ENCODE peak calls at places on chromosomes 16 and 17, in four cellular contexts. P is AG04450, C is DND-41, Q is transverse colon. X is an unnamed sample.

GRCh38 chr17:588519-588918 is 126.1 kb downstream of the VPS53 start:
- DNase-seq in P (no peak), C (no peak), Q (no peak), X (no peak)

GRCh38 chr17:70080541-70081347 is 5.7 kb downstream of the KCNJ16 start:
- DNase-seq in P (no peak), C (no peak), Q (no peak), X (no peak)

GRCh38 chr17:35749560-35750412 is 3.3 kb downstream of the GAS2L2 start:
- DNase-seq in P (no peak), C (peak; percentile 44), Q (no peak), X (peak; percentile 40)

GRCh38 chr16:86093801-86094750 is 195.1 kb downstream of the IRF8 start:
- DNase-seq in P (no peak), C (no peak), Q (peak; percentile 4), X (no peak)

GRCh38 chr17:47690121-47690520 is 3.8 kb upstream of the TBKBP1 start:
- DNase-seq in P (no peak), C (no peak), Q (no peak), X (no peak)

GRCh38 chr16:85522842-85523601 is 90.1 kb upstream of the GSE1 start:
- DNase-seq in P (no peak), C (no peak), Q (peak; percentile 46), X (no peak)

GRCh38 chr17:48486557-48486956 is 44.3 kb downstream of the HOXB1 start:
- DNase-seq in P (peak; percentile 98), C (no peak), Q (no peak), X (no peak)

GRCh38 chr16:46920402-46921068 is 36.4 kb downstream of the GPT2 start:
- DNase-seq in P (no peak), C (no peak), Q (peak; percentile 64), X (no peak)

GRCh38 chr16:52439171-52439701 is 107.7 kb downstream of the TOX3 start:
- DNase-seq in P (no peak), C (no peak), Q (no peak), X (no peak)

GRCh38 chr17:82787081-82787848 is 35.4 kb downstream of the TBCD start:
- DNase-seq in P (no peak), C (no peak), Q (peak; percentile 34), X (no peak)

GRCh38 chr16:56671706-56672105 is 2.1 kb downstream of the MT1H start:
- DNase-seq in P (no peak), C (no peak), Q (no peak), X (no peak)

GRCh38 chr17:11935734-11936406 is 61.4 kb downstream of the ZNF18 start:
- DNase-seq in P (no peak), C (peak; percentile 57), Q (peak; percentile 67), X (peak; percentile 75)

GRCh38 chr17:40832840-40833239 is 10.4 kb upstream of the KRT10 start:
- DNase-seq in P (no peak), C (no peak), Q (no peak), X (no peak)

GRCh38 chr17:78715000-78715771 is 66.9 kb downstream of the CYTH1 start:
- DNase-seq in P (no peak), C (no peak), Q (no peak), X (no peak)

GRCh38 chr17:16463341-16464000 is 28.5 kb downstream of the LRRC75A start:
- DNase-seq in P (peak; percentile 50), C (no peak), Q (peak; percentile 90), X (no peak)

GRCh38 chr17:52681486-52681885 is 523.0 kb upstream of the CA10 start:
- DNase-seq in P (no peak), C (no peak), Q (no peak), X (no peak)

GRCh38 chr16:87725596-87726235 is 40.1 kb downstream of the KLHDC4 start:
- DNase-seq in P (no peak), C (no peak), Q (no peak), X (no peak)

GRCh38 chr16:85205747-85206471 is 93.6 kb upstream of the CIBAR2 start:
- DNase-seq in P (no peak), C (no peak), Q (no peak), X (no peak)

GRCh38 chr17:9790889-9791876 is at the start of gene DHRS7C:
- DNase-seq in P (no peak), C (no peak), Q (no peak), X (no peak)

GRCh38 chr17:14107889-14108288 is 38.6 kb downstream of the COX10 start:
- DNase-seq in P (no peak), C (no peak), Q (no peak), X (no peak)

GRCh38 chr17:77887110-77887463 is 71.4 kb upstream of the TNRC6C start:
- DNase-seq in P (no peak), C (no peak), Q (no peak), X (no peak)

GRCh38 chr17:73203788-73204479 is 11.1 kb downstream of the COG1 start:
- DNase-seq in P (no peak), C (no peak), Q (no peak), X (no peak)

GRCh38 chr16:69890891-69891282 is 60.2 kb upstream of the CLEC18A start:
- DNase-seq in P (no peak), C (no peak), Q (peak; percentile 7), X (no peak)
- TF ChIP-seq CTCF in P (no peak), C (no peak), Q (no peak), X (no peak)

DNA sequence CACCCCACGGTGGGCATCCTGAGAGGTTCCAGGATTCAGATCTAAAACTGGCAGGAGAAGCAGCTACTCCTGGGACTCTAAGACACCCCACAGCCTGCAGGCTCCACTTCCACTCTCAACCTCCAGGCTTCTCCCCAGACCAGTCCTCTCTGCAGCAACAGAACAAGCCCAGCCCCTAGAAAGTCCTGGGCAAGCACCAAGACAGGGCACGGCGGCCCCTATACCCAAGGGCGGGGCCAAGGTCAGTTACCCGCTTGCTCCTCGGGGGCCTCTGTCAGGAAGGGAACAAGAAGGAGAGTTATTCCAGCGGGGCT is 62.8 kb downstream of the MYO18A start:
- DNase-seq in P (no peak), C (no peak), Q (no peak), X (no peak)
- TF ChIP-seq CTCF in P (no peak), C (no peak), Q (no peak), X (no peak)

DNA sequence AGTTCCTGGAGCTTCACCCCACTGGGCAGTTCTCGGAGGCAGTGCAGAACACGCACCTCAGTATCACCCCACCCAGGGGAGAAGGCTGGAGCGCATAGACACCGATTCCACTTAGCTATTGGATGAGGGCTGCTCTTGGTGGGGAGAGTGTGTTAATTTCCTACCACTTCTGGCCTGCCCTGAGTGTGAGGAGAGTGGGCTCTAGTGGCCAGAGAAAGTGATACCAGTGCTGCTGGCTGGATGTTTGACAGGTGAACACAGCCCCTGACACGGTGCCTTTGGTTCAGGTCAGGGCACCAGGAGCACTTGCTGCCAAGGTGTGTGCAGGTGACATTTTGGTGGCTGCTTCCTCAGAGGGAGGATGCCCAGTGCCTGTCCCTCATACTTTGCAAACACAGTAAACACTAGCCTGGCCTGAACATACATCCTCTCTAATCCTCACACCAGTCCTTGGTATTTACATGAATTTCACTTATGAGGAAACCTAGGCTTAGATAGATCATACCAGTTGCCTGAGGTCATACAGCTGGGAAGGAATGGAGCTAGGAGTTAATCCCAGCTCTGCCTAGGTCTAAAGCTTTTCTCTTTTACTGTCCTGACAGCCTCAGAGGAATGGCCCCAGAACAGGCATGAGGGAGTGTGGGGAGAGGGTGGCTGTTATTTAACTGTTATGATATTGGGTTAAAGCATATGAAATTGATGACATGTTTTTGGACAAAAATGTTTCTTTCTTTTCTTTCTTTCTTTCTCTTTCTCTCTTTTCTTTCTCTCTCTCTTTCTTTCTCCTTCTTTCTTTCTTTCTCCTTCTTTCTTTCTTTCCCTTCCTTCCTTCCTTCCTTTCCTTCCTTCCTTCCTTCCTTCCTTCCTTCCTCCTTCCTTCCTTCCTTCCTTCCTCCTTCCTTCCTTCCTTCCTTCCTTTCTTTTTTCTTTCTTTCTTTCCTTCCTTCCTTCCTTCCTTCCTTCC is 21.0 kb upstream of the ITGAX start:
- DNase-seq in P (no peak), C (peak; percentile 11), Q (no peak), X (peak; percentile 68)
- TF ChIP-seq CTCF in P (peak; percentile 18), C (peak; percentile 51), Q (peak; percentile 32), X (peak; percentile 61)

GRCh38 chr17:67862614-67863217 is 37.4 kb downstream of the BPTF start:
- DNase-seq in P (no peak), C (no peak), Q (no peak), X (no peak)
- TF ChIP-seq CTCF in P (no peak), C (no peak), Q (no peak), X (no peak)

DNA sequence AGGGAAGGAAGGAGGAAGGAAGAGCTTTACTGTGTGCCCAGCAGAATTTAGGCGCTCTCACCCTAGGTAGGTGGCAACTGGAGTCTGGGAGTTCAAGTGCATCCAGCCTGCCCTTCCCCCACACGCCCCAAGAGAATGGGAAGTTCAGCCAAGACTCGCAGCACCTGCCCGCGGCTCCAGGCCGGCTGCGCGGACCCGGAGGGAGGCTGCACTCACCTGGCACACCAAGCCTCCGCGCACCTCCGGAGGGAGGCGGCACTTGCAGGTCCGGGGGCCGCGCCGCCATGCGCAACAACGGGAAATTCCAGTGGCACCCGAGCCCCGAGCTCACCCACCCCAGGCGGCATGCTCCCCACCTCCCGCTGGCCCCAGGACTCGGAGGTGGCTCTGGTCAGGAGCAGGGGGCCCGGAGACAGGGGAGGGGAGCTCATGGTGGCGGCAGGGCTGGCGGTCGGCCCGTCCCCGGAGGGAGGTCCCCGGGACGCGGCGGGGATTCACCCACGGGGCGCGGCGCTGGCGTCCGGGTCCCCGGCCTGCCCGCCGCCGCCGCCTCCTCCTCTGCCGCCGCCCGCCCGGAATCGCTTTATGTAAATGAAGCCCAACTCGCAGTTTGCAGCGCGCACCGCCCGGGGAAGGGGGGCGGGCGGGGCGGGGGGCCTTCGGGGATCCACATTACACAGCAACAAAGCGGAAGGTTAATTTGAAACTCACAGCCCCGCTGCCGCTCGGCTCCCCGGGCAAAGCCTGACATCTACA is at the start of gene ZFHX3:
- DNase-seq in P (no peak), C (peak; percentile 75), Q (peak; percentile 79), X (peak; percentile 81)
- TF ChIP-seq CTCF in P (no peak), C (no peak), Q (no peak), X (no peak)

DNA sequence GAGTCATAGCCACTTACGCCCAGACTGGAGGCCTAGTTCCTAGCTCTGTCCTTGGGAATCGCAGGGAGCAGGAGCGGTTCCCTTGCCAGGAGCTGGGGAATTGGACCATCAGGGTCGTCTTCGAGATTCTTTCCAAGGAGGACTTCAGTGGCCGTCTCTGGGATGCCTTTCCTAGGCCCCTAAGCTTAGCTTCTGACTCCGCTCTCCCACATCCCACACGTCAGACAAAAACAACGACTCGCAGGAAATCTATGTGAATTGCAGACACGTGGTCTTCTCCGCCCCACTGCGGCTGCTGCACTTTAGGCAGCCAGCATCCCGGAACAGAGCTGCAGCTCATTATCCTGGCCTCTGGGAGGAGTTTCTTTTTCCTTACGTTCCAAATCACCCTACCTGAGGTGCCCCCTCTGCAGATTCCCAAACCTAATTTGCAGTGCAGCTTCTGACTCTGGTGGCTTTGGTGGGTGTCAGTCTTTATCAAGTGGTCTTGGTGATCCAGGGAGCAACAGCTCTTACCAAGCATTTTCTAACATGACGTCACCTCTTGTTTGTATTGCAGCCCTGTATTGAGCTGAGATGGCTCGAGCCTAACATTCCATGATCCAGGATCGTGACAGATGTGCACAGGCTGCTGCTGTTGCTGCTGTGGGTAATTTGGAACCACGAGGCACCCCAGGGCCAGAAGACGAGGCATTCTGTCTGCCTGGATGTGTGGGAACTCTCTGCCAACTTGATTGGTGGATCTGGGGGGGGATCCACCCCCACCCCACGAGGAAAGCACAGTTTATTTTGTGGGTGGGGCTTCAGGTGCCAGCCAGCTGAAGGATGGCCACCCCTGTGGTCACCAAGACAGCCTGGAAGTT is 1.1 kb downstream of the KATNB1 start:
- DNase-seq in P (peak; percentile 71), C (peak; percentile 54), Q (peak; percentile 55), X (no peak)
- TF ChIP-seq CTCF in P (peak; percentile 6), C (peak; percentile 42), Q (peak; percentile 48), X (no peak)